ENCODE peak calls at places on chromosomes 7 and 10, in nine cellular contexts. C is naive thymus-derived CD8-positive, alpha-beta T cell; Q is heart right ventricle; A is LoVo; Z is T-helper 9 cell; O is NCI-H1417; K is left lobe of liver; D is amniotic stem cell; W is colonic mucosa. B is an unnamed sample.

GRCh38 chr10:119346063-119346835 is 138.9 kb downstream of the GRK5 start:
- DNase-seq in C (no peak), Q (peak), A (no peak), Z (no peak), O (no peak), K (no peak), D (no peak), W (no peak), B (no peak)

GRCh38 chr7:142611566-142612250 is 137.6 kb upstream of the PRSS1 start:
- DNase-seq in C (no peak), Q (no peak), A (no peak), Z (no peak), O (no peak), K (no peak), D (no peak), W (no peak), B (no peak)

GRCh38 chr10:110304394-110304779 is 333 bp downstream of the SMNDC1 start:
- DNase-seq in C (no peak), Q (peak), A (peak), Z (no peak), O (peak), K (no peak), D (no peak), W (peak), B (peak)

GRCh38 chr7:81367335-81367801 is 402.5 kb downstream of the HGF start:
- DNase-seq in C (no peak), Q (no peak), A (no peak), Z (no peak), O (no peak), K (no peak), D (no peak), W (no peak), B (no peak)

GRCh38 chr10:73842349-73842748 is 31.0 kb upstream of the NDST2 start:
- DNase-seq in C (no peak), Q (no peak), A (no peak), Z (no peak), O (no peak), K (no peak), D (no peak), W (no peak), B (no peak)

GRCh38 chr7:135672560-135673359 is 10.4 kb downstream of the STMP1 start:
- DNase-seq in C (no peak), Q (peak), A (peak), Z (no peak), O (peak), K (no peak), D (no peak), W (peak), B (peak)

GRCh38 chr7:65804887-65805286 is 68.0 kb upstream of the VKORC1L1 start:
- DNase-seq in C (no peak), Q (no peak), A (no peak), Z (no peak), O (no peak), K (no peak), D (no peak), W (no peak), B (no peak)

GRCh38 chr10:72261323-72262018 is 12.3 kb upstream of the DDIT4 start:
- DNase-seq in C (no peak), Q (no peak), A (peak), Z (no peak), O (peak), K (no peak), D (no peak), W (peak), B (peak)

GRCh38 chr7:101882595-101883564 is 65.5 kb downstream of the CUX1 start:
- DNase-seq in C (no peak), Q (peak), A (peak), Z (no peak), O (peak), K (peak), D (peak), W (peak), B (peak)

GRCh38 chr7:128167316-128167691 is 73.8 kb upstream of the LEP start:
- DNase-seq in C (no peak), Q (no peak), A (no peak), Z (no peak), O (peak), K (peak), D (no peak), W (no peak), B (no peak)

B was measured in HT-29.